ENCODE peak calls at places on chromosomes 13 and 19, in five cellular contexts. P, F, U, N and E are unnamed samples.

GRCh38 chr19:42531313-42531712 is 3.0 kb upstream of the CEACAM1 start:
- DNase-seq in N (no peak), F (no peak), U (no peak), P (no peak), E (no peak)

GRCh38 chr13:72170571-72170970 is 303.6 kb upstream of the DACH1 start:
- DNase-seq in N (no peak), U (no peak), F (no peak), P (no peak), E (no peak)

GRCh38 chr19:928471-929259 is 2.8 kb downstream of the ARID3A start:
- DNase-seq in N (peak; percentile 28), F (no peak), P (no peak), U (no peak), E (no peak)

GRCh38 chr13:33678084-33678483 is 139.9 kb upstream of the RFC3 start:
- DNase-seq in P (no peak), F (no peak), U (no peak), N (no peak), E (no peak)

GRCh38 chr19:31214086-31214485 is 135.2 kb downstream of the TSHZ3 start:
- DNase-seq in U (peak; percentile 80), P (no peak), N (peak; percentile 20), F (peak; percentile 100), E (peak; percentile 86)

GRCh38 chr13:73722120-73722519 is 412.1 kb downstream of the KLF12 start:
- DNase-seq in U (no peak), P (no peak), N (no peak), F (peak; percentile 86), E (no peak)

GRCh38 chr13:81670048-81670447 is 1329.1 kb upstream of the SPRY2 start:
- DNase-seq in P (no peak), U (no peak), F (no peak), N (no peak), E (no peak)

GRCh38 chr19:4633140-4633967 is 6.0 kb upstream of the TNFAIP8L1 start:
- DNase-seq in F (peak; percentile 78), N (peak; percentile 61), U (peak; percentile 60), P (peak; percentile 70), E (no peak)

GRCh38 chr13:19057588-19058340 is 123.9 kb downstream of the TUBA3C start:
- DNase-seq in N (no peak), U (no peak), F (no peak), P (no peak), E (no peak)

GRCh38 chr19:42075616-42076374 is at the start of gene ZNF574:
- DNase-seq in F (peak; percentile 99), N (peak; percentile 97), U (peak; percentile 100), P (peak; percentile 100), E (peak; percentile 99)

GRCh38 chr19:39765091-39766076 is 13.3 kb upstream of the LEUTX start:
- DNase-seq in P (peak; percentile 72), N (no peak), U (peak; percentile 41), F (peak; percentile 20), E (no peak)

GRCh38 chr13:101157261-101157660 is 259.0 kb downstream of the NALCN start:
- DNase-seq in P (no peak), F (peak; percentile 55), N (no peak), U (no peak), E (no peak)

GRCh38 chr19:55075366-55075998 is at the start of gene EPS8L1:
- DNase-seq in P (no peak), N (no peak), U (no peak), F (no peak), E (no peak)

GRCh38 chr13:66138172-66138811 is 1091.8 kb downstream of the PCDH9 start:
- DNase-seq in U (no peak), P (no peak), F (no peak), N (no peak), E (no peak)

GRCh38 chr13:63167699-63168337 is 1752.2 kb upstream of the PCDH20 start:
- DNase-seq in N (no peak), P (no peak), U (no peak), F (no peak), E (no peak)

GRCh38 chr13:110125157-110125556 is 181.8 kb downstream of the COL4A1 start:
- DNase-seq in P (no peak), N (no peak), U (no peak), F (peak; percentile 64), E (no peak)

GRCh38 chr13:50989476-50989875 is 79.9 kb downstream of the RNASEH2B start:
- DNase-seq in F (peak; percentile 13), P (peak; percentile 49), N (no peak), U (no peak), E (no peak)

GRCh38 chr19:13610042-13610691 is 103.9 kb upstream of the CACNA1A start:
- DNase-seq in F (no peak), P (peak; percentile 9), U (no peak), N (no peak), E (no peak)

GRCh38 chr19:39406656-39407393 is at the start of gene ZFP36:
- DNase-seq in P (peak; percentile 90), U (peak; percentile 95), N (peak; percentile 93), F (peak; percentile 67), E (peak; percentile 97)

DNA sequence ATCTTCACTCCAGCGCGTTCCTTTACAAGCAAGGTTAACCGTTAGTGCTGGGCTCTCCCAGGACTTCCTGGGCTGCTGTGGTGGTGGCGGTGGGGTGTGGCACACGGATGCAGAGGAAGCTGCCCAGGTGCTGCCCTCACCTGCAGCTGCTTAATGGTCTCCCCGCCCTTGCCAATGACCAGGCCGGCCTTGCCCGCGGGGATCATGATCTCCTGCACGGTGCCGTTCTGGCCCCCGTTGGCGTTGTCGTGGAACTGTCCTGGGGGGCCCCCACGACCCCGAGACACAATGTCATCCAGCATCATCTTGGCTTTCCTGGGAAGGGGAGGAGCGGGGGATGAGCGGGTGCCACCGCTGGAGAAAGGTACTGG is 6.1 kb downstream of the KHSRP start:
- DNase-seq in U (no peak), F (no peak), N (no peak), P (no peak), E (no peak)
- H3K27ac ChIP-seq in U (no peak overlapping the region), F (no peak overlapping the region), N (no peak overlapping the region), P (no peak overlapping the region), E (no peak overlapping the region)

DNA sequence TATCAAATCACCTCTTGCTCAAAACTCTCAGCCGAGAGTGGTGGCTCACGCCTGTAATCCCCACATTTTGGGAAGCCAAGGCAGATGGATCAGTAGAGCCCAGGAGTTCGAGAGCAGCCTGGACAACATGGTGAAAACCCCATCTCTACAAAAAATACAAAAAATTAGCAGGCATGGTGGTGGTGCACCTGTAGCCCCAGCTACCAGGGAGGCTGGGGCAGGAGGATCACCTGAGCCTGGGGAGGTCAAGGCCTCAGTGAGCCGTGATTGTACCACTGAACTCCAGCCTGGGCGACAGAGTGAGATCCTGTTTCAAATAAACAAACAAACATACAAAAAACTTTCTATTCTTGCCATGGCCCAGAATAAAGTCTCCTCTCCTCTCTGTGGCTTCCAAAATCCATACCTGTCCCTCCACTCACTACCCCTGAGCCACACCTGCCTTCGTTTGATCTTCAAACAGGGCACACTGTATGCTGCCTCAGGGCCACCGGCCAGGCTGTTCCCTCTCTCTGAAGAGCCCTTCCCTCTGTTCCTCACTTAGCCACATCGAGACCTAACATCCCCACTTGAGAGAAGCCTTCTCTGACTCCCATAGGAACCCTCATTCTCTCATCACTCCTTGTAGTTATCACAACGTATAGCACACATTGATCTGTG is 6.3 kb downstream of the LGI4 start:
- DNase-seq in U (no peak), P (no peak), N (no peak), F (no peak), E (no peak)
- H3K27ac ChIP-seq in U (no peak overlapping the region), P (no peak overlapping the region), N (no peak overlapping the region), F (no peak overlapping the region), E (peak overlapping the region; percentile 95)

GRCh38 chr13:38527140-38527539 is 159.7 kb upstream of the FREM2 start:
- DNase-seq in U (no peak), N (no peak), P (no peak), F (no peak), E (no peak)

GRCh38 chr13:38535271-38535670 is 151.6 kb upstream of the FREM2 start:
- DNase-seq in P (no peak), N (no peak), F (no peak), U (no peak), E (no peak)

DNA sequence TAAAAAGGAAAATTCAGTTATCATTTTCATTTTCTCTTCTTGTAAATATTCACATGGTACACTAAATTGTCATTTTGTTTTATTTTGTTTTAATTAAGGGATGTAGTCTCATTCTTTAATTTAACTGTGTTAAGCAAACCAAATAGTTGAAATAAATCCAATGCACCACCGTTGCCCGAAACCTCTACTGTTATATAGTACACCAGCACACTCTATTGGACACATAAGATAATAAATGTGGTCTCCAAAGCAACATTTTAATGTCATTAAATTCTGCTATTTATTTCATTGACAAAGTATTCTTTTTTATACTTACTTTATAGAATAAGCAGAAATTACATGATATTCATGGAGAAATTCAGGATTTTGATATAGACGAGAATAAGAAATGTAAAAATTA is 156.4 kb upstream of the FREM2 start:
- DNase-seq in P (peak; percentile 29), N (no peak), F (peak; percentile 3), U (no peak), E (no peak)
- H3K27ac ChIP-seq in P (no peak overlapping the region), N (no peak overlapping the region), F (no peak overlapping the region), U (no peak overlapping the region), E (no peak overlapping the region)

GRCh38 chr13:60427285-60427684 is 30.3 kb downstream of the TDRD3 start:
- DNase-seq in N (no peak), U (no peak), F (no peak), P (no peak), E (no peak)

GRCh38 chr13:60431108-60431700 is 34.2 kb downstream of the TDRD3 start:
- DNase-seq in P (peak; percentile 73), U (peak; percentile 18), F (peak; percentile 58), N (no peak), E (no peak)

GRCh38 chr13:60426075-60426474 is 29.1 kb downstream of the TDRD3 start:
- DNase-seq in P (no peak), U (no peak), N (no peak), F (no peak), E (no peak)

DNA sequence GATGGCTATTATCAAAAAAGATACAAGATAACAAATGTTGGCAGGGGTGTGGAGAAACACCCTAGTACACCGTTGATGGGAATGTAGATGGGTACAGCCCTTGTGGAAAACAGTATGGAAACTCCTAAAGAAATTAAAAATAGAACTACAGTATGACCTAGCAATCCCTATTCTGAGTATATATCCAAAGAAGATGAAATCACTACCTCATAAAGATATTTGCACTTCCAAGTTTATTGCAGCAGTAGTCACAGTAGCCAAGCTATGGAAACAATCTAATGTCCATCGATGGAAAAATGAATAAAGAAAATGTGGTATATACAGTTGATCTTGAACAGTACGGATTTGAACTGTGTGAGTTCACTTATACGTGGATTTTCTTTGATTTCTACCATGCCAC is 28.3 kb downstream of the TDRD3 start:
- DNase-seq in N (no peak), P (no peak), U (no peak), F (no peak), E (no peak)
- H3K27ac ChIP-seq in N (no peak overlapping the region), P (no peak overlapping the region), U (no peak overlapping the region), F (no peak overlapping the region), E (no peak overlapping the region)

GRCh38 chr13:26984337-26984736 is 187.3 kb downstream of the USP12 start:
- DNase-seq in F (no peak), P (no peak), U (no peak), N (no peak), E (no peak)
- H3K27ac ChIP-seq in F (peak overlapping the region; percentile 80), P (peak overlapping the region; percentile 98), U (peak overlapping the region; percentile 82), N (no peak overlapping the region), E (no peak overlapping the region)